ENCODE peak calls at places on chromosomes 13 and 19, in nine cellular contexts. F is Peyer's patch, B is left lung, Y is esophagus squamous epithelium, H is PC-3, X is breast epithelium, L is IMR-90, E is left ventricle myocardium inferior, W is pancreas. I is an unnamed sample. For H3K4me1, the result is how much of the 10 kb centered on the place peaks cover.

GRCh38 chr13:24668955-24669354 is 11.3 kb upstream of the ATP12A start:
- DNase-seq in E (no peak), W (no peak), F (peak), H (peak), L (no peak), Y (no peak), X (no peak), B (peak), I (peak)

GRCh38 chr13:89923731-89924130 is 1423.8 kb upstream of the MIR17HG start:
- DNase-seq in Y (no peak), E (no peak), H (peak), X (no peak), W (no peak), B (no peak), F (no peak), L (peak), I (no peak)

GRCh38 chr19:55598034-55598433 is 1.3 kb downstream of the FIZ1 start:
- DNase-seq in L (no peak), Y (no peak), H (no peak), W (no peak), E (no peak), B (no peak), X (no peak), F (peak), I (no peak)

GRCh38 chr19:18109731-18110671 is 12.4 kb downstream of the MAST3 start:
- DNase-seq in B (peak), L (no peak), Y (no peak), E (peak), H (peak), F (peak), X (no peak), W (peak), I (peak)

GRCh38 chr13:35927554-35927953 is 203.6 kb downstream of the DCLK1 start:
- DNase-seq in Y (no peak), L (peak), W (no peak), B (no peak), H (no peak), E (no peak), F (no peak), X (no peak), I (peak)

GRCh38 chr13:33284916-33285315 is 639 bp downstream of the STARD13 start:
- DNase-seq in E (no peak), Y (no peak), B (no peak), H (peak), W (no peak), L (no peak), X (no peak), F (no peak), I (no peak)

GRCh38 chr13:48501705-48502104 is 31.2 kb downstream of the RCBTB2 start:
- DNase-seq in H (peak), W (no peak), Y (no peak), X (no peak), E (no peak), L (peak), F (no peak), B (no peak), I (no peak)

GRCh38 chr13:34672631-34673030 is 269.4 kb upstream of the NBEA start:
- DNase-seq in Y (no peak), X (no peak), L (no peak), E (no peak), B (no peak), F (no peak), W (no peak), H (no peak), I (no peak)

GRCh38 chr19:30701178-30701577 is 329.0 kb downstream of the ZNF536 start:
- DNase-seq in F (no peak), B (no peak), L (no peak), Y (no peak), W (no peak), H (no peak), E (no peak), X (no peak), I (no peak)

GRCh38 chr13:20990910-20991525 is 70.4 kb downstream of the LATS2 start:
- DNase-seq in H (no peak), L (no peak), W (no peak), B (no peak), F (no peak), X (no peak), Y (no peak), E (no peak), I (no peak)

GRCh38 chr13:111525320-111526118 is 205.1 kb downstream of the TEX29 start:
- DNase-seq in B (no peak), L (no peak), F (no peak), E (no peak), Y (no peak), X (no peak), W (no peak), H (no peak), I (no peak)

GRCh38 chr13:32528358-32528757 is 10.2 kb downstream of the N4BP2L2 start:
- DNase-seq in E (no peak), H (no peak), B (no peak), W (no peak), F (no peak), Y (no peak), L (peak), X (no peak), I (no peak)

GRCh38 chr19:3163230-3163886 is 15.2 kb upstream of the S1PR4 start:
- DNase-seq in W (peak), E (peak), L (peak), H (peak), B (peak), Y (no peak), X (peak), F (peak), I (peak)

GRCh38 chr19:30229524-30230174 is 142.5 kb upstream of the ZNF536 start:
- DNase-seq in Y (no peak), W (no peak), F (no peak), H (no peak), E (no peak), B (no peak), L (peak), X (no peak), I (no peak)

GRCh38 chr19:45137179-45137761 is 23.5 kb downstream of the NKPD1 start:
- DNase-seq in X (no peak), L (no peak), E (peak), H (no peak), B (no peak), W (no peak), Y (no peak), F (no peak), I (no peak)

GRCh38 chr13:83286737-83287136 is 595.5 kb downstream of the SLITRK1 start:
- DNase-seq in H (peak), B (no peak), L (peak), F (no peak), E (no peak), X (no peak), W (no peak), Y (no peak), I (no peak)

GRCh38 chr19:4371898-4372629 is 28.3 kb downstream of the SH3GL1 start:
- DNase-seq in B (no peak), Y (no peak), F (no peak), L (no peak), X (no peak), E (no peak), W (no peak), H (no peak), I (no peak)
- H3K4me1 ChIP-seq in B (half or more), Y (half or more), F (half or more), L (half or more), X (under half), E (half or more), W (half or more), H (under half), I (half or more)

GRCh38 chr19:5026706-5027273 is 57.9 kb downstream of the KDM4B start:
- DNase-seq in F (no peak), W (no peak), Y (no peak), E (no peak), B (no peak), L (no peak), H (peak), X (no peak), I (peak)
- H3K4me1 ChIP-seq in F (under half), W (under half), Y (under half), E (half or more), B (under half), L (under half), H (under half), X (under half), I (under half)

GRCh38 chr13:97249797-97250495 is 27.8 kb downstream of the MBNL2 start:
- DNase-seq in E (no peak), H (no peak), Y (no peak), F (no peak), W (no peak), X (no peak), L (no peak), B (no peak), I (no peak)

GRCh38 chr13:97250560-97250959 is 28.4 kb downstream of the MBNL2 start:
- DNase-seq in W (no peak), X (no peak), B (no peak), E (no peak), F (no peak), L (no peak), H (no peak), Y (no peak), I (no peak)

GRCh38 chr13:97246596-97246995 is 24.5 kb downstream of the MBNL2 start:
- DNase-seq in H (no peak), B (no peak), F (no peak), W (no peak), E (no peak), Y (no peak), X (no peak), L (no peak), I (no peak)

GRCh38 chr13:97249093-97249787 is 27.1 kb downstream of the MBNL2 start:
- DNase-seq in X (no peak), W (no peak), E (no peak), Y (no peak), H (no peak), F (no peak), B (no peak), L (no peak), I (no peak)

GRCh38 chr13:97248243-97248642 is 26.1 kb downstream of the MBNL2 start:
- DNase-seq in F (no peak), H (no peak), E (no peak), L (no peak), B (no peak), Y (no peak), W (no peak), X (no peak), I (no peak)
- H3K4me1 ChIP-seq in F (under half), H (under half), E (half or more), L (under half), B (under half), Y (under half), W (half or more), X (under half), I (under half)

DNA sequence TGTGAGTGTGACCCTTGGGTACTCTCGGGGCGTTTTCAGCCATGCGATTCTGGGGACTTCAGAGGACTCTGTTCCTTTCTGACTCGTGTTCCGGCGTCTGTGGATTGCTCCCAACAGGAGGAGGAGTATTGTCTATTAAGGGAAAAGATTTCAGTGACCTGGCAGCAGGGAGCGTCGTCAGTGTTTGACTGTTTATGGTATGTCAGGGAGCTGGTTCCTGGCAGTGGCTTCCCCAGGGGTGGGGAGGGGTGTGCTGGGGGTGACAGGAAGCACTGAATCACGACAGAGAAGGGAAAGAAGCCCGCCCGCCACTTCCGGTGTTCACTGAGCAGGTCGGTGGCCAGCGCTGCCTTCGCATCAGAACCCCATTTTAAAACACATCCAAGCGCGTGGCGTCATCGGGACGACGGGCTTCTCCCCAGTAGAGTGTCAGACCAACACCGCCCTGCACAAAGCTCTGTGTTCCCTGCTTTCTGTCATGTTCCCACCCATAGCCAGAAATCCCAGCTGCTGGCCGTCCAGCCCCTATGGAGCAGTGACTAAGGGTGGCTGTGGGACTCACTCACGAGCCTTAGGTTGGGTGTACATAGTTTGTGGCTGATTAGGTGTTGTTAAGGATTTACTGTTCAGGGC is 33.8 kb downstream of the COL4A2 start:
- DNase-seq in F (peak), W (no peak), H (no peak), B (peak), Y (no peak), X (no peak), L (peak), E (peak), I (peak)
- H3K4me1 ChIP-seq in F (under half), W (under half), H (under half), B (under half), Y (under half), X (under half), L (half or more), E (half or more), I (under half)

DNA sequence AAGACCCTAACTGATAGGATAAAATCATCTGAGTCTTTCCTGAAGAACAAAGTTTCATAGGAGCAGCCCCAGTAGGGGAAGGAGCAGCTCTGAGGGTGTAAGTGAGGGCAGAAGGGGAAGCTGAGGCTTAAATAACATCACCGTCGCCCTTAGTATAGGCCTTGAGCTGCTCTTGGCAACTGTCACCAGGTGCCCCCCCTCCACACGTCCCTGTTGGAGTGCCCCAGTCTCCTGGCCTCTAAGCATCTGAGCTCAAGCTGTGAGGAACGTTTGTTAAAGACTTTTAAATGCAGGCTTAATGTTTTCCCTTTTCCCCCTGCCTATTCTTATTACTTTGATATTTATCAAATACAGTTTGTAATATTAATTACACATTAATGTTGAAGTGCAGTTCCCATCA is 170.6 kb downstream of the ZIC5 start:
- DNase-seq in B (no peak), E (no peak), H (no peak), F (no peak), X (no peak), W (no peak), Y (no peak), L (no peak), I (no peak)
- H3K4me1 ChIP-seq in B (under half), E (under half), H (under half), F (under half), X (under half), W (under half), Y (under half), L (under half), I (under half)

DNA sequence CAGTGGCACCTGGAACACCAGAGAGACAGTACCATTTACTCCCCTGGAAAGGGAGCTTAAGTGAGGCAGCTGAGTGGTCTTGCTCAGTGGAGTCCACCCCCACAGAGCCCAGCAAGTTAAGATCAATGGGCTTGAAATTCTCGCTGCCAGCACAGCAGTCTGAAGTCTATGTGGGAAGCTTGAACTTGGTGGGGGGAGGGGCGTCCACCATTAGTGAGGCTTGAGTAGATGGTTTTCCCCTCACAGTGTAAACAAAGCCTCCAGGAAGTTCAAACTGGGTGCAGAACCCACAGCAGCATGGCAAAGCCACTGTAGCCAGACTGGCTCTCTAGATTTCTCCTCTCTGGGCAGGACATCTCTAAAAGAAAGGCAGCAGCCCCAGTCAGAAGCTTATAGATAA is 30.3 kb upstream of the CEACAM4 start:
- DNase-seq in L (no peak), W (no peak), X (no peak), E (no peak), F (no peak), Y (no peak), B (no peak), H (no peak), I (no peak)
- H3K4me1 ChIP-seq in L (under half), W (under half), X (under half), E (under half), F (under half), Y (under half), B (under half), H (under half), I (under half)

DNA sequence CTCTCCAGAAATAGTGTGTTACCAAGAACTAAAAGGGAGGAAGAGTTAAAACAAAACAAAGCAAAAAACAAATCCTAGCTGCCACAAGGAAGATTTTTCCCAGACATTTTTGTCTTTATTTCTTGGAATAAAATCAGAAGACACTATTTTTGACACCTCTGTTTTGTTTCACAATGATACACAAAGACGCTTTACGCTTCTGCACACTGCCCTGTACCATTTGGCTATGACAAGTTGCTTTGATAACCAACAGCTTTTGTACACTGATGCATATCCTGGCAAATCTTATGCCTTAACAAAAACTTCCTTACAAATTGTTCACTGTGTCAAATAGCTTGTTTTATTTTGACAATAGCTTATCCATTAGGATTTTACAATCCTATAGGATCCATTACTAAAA is 103.5 kb upstream of the RAP2A start:
- DNase-seq in B (no peak), X (no peak), H (no peak), L (no peak), F (no peak), Y (no peak), E (no peak), W (no peak), I (no peak)
- H3K4me1 ChIP-seq in B (under half), X (under half), H (under half), L (under half), F (under half), Y (under half), E (half or more), W (under half), I (under half)

GRCh38 chr19:48370955-48371354 is 6.8 kb downstream of the SYNGR4 start:
- DNase-seq in H (no peak), Y (no peak), W (no peak), L (no peak), X (no peak), F (no peak), B (no peak), E (no peak), I (no peak)
- H3K4me1 ChIP-seq in H (under half), Y (under half), W (under half), L (under half), X (under half), F (under half), B (under half), E (under half), I (under half)